ENCODE peak calls at places on chromosomes 5 and 9, in seven cellular contexts. Y is HCT116, W is gastrocnemius medialis, M is HepG2, K is body of pancreas, P is adrenal gland, A is transverse colon. G is an unnamed sample.

GRCh38 chr5:127848098-127848497 is 144.9 kb downstream of the CCDC192 start:
- DNase-seq in Y (no peak), W (no peak), M (no peak), K (no peak), P (no peak), A (peak), G (no peak)

GRCh38 chr5:139898981-139899380 is 103.4 kb downstream of the PSD2 start:
- DNase-seq in Y (no peak), W (no peak), M (no peak), K (no peak), P (no peak), A (no peak), G (no peak)

GRCh38 chr5:127396490-127397155 is 106.0 kb downstream of the MEGF10 start:
- DNase-seq in Y (no peak), W (no peak), M (no peak), K (no peak), P (no peak), A (no peak), G (no peak)

GRCh38 chr5:93674138-93674537 is 67.3 kb downstream of the POU5F2 start:
- DNase-seq in Y (no peak), W (no peak), M (no peak), K (no peak), P (no peak), A (no peak), G (no peak)

GRCh38 chr9:18910435-18910834 is 122.6 kb downstream of the SAXO1 start:
- DNase-seq in Y (no peak), W (no peak), M (no peak), K (no peak), P (no peak), A (no peak), G (no peak)

GRCh38 chr5:139806111-139806510 is 10.5 kb downstream of the PSD2 start:
- DNase-seq in Y (no peak), W (no peak), M (no peak), K (peak), P (no peak), A (no peak), G (no peak)

GRCh38 chr9:122498883-122499288 is 11.7 kb upstream of the OR1J2 start:
- DNase-seq in Y (peak), W (no peak), M (peak), K (no peak), P (peak), A (no peak), G (no peak)

GRCh38 chr5:178488696-178489095 is 101.5 kb downstream of the COL23A1 start:
- DNase-seq in Y (no peak), W (no peak), M (no peak), K (no peak), P (no peak), A (no peak), G (peak)

GRCh38 chr5:107467137-107467932 is 203.4 kb downstream of the EFNA5 start:
- DNase-seq in Y (no peak), W (no peak), M (no peak), K (no peak), P (no peak), A (peak), G (no peak)

GRCh38 chr5:98333921-98334320 is 439.5 kb upstream of the RGMB start:
- DNase-seq in Y (no peak), W (no peak), M (no peak), K (no peak), P (no peak), A (no peak), G (no peak)

GRCh38 chr5:169641253-169641652 is 4.2 kb downstream of the DOCK2 start:
- DNase-seq in Y (no peak), W (no peak), M (no peak), K (no peak), P (no peak), A (no peak), G (peak)

GRCh38 chr5:89573336-89573735 is 690.4 kb upstream of the MEF2C start:
- DNase-seq in Y (no peak), W (no peak), M (no peak), K (no peak), P (no peak), A (no peak), G (no peak)

GRCh38 chr5:107869459-107870115 is 198.8 kb upstream of the EFNA5 start:
- DNase-seq in Y (peak), W (no peak), M (no peak), K (no peak), P (no peak), A (no peak), G (no peak)

GRCh38 chr9:85716031-85716877 is 25.5 kb downstream of the AGTPBP1 start:
- DNase-seq in Y (no peak), W (no peak), M (no peak), K (no peak), P (no peak), A (no peak), G (no peak)

GRCh38 chr5:127338501-127338900 is 47.9 kb downstream of the MEGF10 start:
- DNase-seq in Y (no peak), W (no peak), M (no peak), K (no peak), P (no peak), A (no peak), G (no peak)

GRCh38 chr5:98964621-98965020 is 35.8 kb upstream of the CHD1 start:
- DNase-seq in Y (no peak), W (no peak), M (no peak), K (no peak), P (no peak), A (no peak), G (no peak)

GRCh38 chr9:112648624-112649023 is 69.3 kb downstream of the INIP start:
- DNase-seq in Y (no peak), W (no peak), M (no peak), K (no peak), P (no peak), A (no peak), G (no peak)

GRCh38 chr5:149940077-149940574 is 4.5 kb downstream of the PDE6A start:
- DNase-seq in Y (no peak), W (no peak), M (no peak), K (no peak), P (peak), A (no peak), G (no peak)

GRCh38 chr5:157559301-157559700 is 16.3 kb downstream of the ADAM19 start:
- DNase-seq in Y (no peak), W (peak), M (no peak), K (no peak), P (no peak), A (no peak), G (no peak)

GRCh38 chr9:127084071-127085039 is 38.1 kb downstream of the ANGPTL2 start:
- DNase-seq in Y (no peak), W (no peak), M (no peak), K (no peak), P (no peak), A (no peak), G (no peak)

GRCh38 chr5:124234022-124234899 is 512.2 kb downstream of the ZNF608 start:
- DNase-seq in Y (no peak), W (no peak), M (no peak), K (no peak), P (no peak), A (no peak), G (no peak)

GRCh38 chr5:50866415-50866814 is 200.0 kb downstream of the PARP8 start:
- DNase-seq in Y (no peak), W (no peak), M (no peak), K (no peak), P (no peak), A (no peak), G (no peak)

GRCh38 chr5:175895701-175896102 is 24.3 kb downstream of the CPLX2 start:
- DNase-seq in Y (no peak), W (no peak), M (no peak), K (no peak), P (no peak), A (no peak), G (no peak)

GRCh38 chr5:173963867-173964429 is 25.0 kb upstream of the C5orf47 start:
- DNase-seq in Y (no peak), W (no peak), M (no peak), K (no peak), P (no peak), A (peak), G (no peak)

GRCh38 chr9:111661150-111661801 is at the start of gene GNG10:
- DNase-seq in Y (no peak), W (no peak), M (peak), K (peak), P (peak), A (peak), G (peak)

GRCh38 chr9:89810434-89810833 is 205.6 kb downstream of the GADD45G start:
- DNase-seq in Y (no peak), W (no peak), M (no peak), K (no peak), P (no peak), A (no peak), G (peak)

GRCh38 chr5:7850241-7850532 is 746 bp downstream of the CFAP90 start:
- DNase-seq in Y (no peak), W (no peak), M (peak), K (no peak), P (no peak), A (no peak), G (no peak)

GRCh38 chr9:133708770-133709611 is 29.2 kb downstream of the SARDH start:
- DNase-seq in Y (no peak), W (no peak), M (no peak), K (peak), P (no peak), A (no peak), G (peak)

GRCh38 chr5:150516011-150516410 is 8.1 kb downstream of the NDST1 start:
- DNase-seq in Y (no peak), W (no peak), M (peak), K (peak), P (peak), A (no peak), G (peak)

GRCh38 chr5:6705088-6705487 is 8.1 kb upstream of the TENT4A start:
- DNase-seq in Y (no peak), W (no peak), M (no peak), K (no peak), P (no peak), A (no peak), G (no peak)

GRCh38 chr5:43616535-43616934 is 13.6 kb downstream of the NNT start:
- DNase-seq in Y (no peak), W (peak), M (no peak), K (no peak), P (no peak), A (no peak), G (peak)

GRCh38 chr5:64947801-64948200 is 179.1 kb downstream of the CWC27 start:
- DNase-seq in Y (no peak), W (no peak), M (no peak), K (no peak), P (no peak), A (no peak), G (no peak)

GRCh38 chr5:126778675-126779403 is 1.9 kb downstream of the LMNB1 start:
- DNase-seq in Y (no peak), W (no peak), M (no peak), K (no peak), P (no peak), A (no peak), G (no peak)

GRCh38 chr5:108356286-108356685 is 25.6 kb downstream of the FBXL17 start:
- DNase-seq in Y (no peak), W (no peak), M (no peak), K (no peak), P (no peak), A (no peak), G (no peak)

GRCh38 chr9:72931437-72931836 is 21.4 kb downstream of the ALDH1A1 start:
- DNase-seq in Y (no peak), W (no peak), M (no peak), K (no peak), P (no peak), A (no peak), G (peak)

DNA sequence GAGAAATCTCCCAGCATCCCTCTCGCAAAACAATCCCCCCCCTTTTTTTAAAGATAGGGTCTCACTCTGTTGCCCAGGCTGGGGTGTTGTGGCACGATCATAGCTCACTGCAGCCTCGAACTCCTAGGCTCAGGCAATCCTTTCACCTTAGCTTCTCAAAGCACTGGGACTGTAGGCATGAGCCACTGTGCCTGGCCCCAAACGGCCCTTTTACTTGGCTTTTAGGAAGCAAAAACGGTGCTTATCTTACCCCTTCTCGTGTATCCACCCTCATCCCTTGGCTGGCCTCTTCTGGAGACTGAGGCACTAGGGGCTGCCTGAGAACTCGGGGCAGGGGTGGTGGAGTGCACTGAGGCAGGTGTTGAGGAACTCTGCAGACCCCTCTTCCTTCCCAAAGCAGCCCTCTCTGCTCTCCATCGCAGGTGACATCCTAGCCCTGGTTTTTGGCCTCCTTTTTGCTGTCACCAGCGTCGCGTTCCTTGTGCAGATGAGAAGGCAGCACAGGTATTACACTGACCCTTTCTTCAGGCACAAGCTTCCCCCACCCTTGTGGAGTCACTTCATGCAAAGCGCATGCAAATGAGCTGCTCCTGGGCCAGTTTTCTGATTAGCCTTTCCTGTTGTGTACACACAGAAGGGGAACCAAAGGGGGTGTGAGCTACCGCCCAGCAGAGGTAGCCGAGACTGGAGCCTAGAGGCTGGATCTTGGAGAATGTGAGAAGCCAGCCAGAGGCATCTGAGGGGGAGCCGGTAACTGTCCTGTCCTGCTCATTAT is 6.8 kb downstream of the CA9 start:
- DNase-seq in Y (no peak), W (no peak), M (no peak), K (no peak), P (no peak), A (no peak), G (no peak)
- TF ChIP-seq POLR2A in Y (no peak), W (no peak), M (no peak), K (no peak), P (no peak), A (no peak), G (no peak)

GRCh38 chr5:12272389-12272788 is 368.1 kb upstream of the CTNND2 start:
- DNase-seq in Y (no peak), W (no peak), M (no peak), K (no peak), P (no peak), A (no peak), G (no peak)
- TF ChIP-seq CTCF in Y (no peak), W (no peak), M (no peak), K (no peak), P (no peak), A (no peak), G (no peak)

DNA sequence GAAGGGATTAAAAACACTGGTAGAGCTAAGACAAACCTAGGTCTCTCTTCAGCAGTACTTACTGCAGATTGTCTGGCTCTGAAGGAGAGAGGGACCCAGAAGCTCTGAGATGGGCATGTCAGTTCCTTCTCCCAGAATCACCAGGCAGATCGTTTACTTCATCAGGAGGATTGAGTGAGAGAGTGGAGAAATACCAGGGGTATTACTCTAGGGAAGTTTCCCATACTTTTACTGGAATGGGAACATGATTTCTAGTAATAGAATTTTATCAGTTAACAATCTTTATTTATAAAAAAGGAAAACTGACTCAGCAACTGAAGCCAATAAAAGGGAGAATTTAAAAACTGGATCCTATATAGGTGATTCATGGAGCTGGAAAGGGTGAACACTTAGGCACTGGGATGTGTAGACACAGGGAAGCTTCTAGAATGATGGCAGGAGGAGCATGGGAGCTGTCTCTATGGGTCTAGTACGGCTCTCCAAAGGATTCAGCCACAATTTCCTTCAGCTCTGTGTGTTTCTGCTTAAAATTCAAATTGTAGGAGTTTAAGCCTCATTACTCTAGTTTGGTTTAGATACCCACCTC is 139.5 kb downstream of the MACIR start:
- DNase-seq in Y (no peak), W (no peak), M (no peak), K (no peak), P (no peak), A (no peak), G (no peak)
- H3K4me3 ChIP-seq in Y (no peak), W (no peak), M (no peak), K (no peak), P (no peak), A (no peak), G (no peak)

DNA sequence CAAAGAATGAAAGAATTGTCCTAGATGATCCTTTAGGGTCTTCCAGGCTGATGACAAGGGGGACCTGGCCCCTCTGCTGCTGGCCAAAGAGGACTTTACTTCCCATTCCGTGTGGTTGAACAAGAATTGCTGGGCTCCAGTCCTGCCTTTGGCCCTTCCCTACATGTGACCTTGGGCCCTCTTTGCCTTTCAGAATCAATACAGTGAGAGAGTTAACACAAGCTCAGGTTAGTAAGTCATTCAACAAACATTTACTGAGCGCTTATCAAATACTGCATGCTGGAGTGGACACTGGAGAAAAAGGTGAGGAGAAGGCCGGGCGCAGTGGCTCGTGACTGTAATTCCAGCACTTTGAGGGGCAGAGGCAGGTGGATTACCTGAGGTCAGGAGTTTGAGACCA is 113.1 kb downstream of the C9orf50 start:
- DNase-seq in Y (no peak), W (no peak), M (no peak), K (no peak), P (no peak), A (no peak), G (no peak)
- TF ChIP-seq POLR2A in Y (no peak), W (no peak), M (no peak), K (no peak), P (no peak), A (no peak), G (no peak)

GRCh38 chr9:91422832-91423711 is 560 bp downstream of the NFIL3 start:
- DNase-seq in Y (no peak), W (peak), M (peak), K (peak), P (peak), A (peak), G (peak)
- TF ChIP-seq CTCF in Y (no peak), W (peak), M (no peak), K (peak), P (peak), A (peak), G (no peak)

DNA sequence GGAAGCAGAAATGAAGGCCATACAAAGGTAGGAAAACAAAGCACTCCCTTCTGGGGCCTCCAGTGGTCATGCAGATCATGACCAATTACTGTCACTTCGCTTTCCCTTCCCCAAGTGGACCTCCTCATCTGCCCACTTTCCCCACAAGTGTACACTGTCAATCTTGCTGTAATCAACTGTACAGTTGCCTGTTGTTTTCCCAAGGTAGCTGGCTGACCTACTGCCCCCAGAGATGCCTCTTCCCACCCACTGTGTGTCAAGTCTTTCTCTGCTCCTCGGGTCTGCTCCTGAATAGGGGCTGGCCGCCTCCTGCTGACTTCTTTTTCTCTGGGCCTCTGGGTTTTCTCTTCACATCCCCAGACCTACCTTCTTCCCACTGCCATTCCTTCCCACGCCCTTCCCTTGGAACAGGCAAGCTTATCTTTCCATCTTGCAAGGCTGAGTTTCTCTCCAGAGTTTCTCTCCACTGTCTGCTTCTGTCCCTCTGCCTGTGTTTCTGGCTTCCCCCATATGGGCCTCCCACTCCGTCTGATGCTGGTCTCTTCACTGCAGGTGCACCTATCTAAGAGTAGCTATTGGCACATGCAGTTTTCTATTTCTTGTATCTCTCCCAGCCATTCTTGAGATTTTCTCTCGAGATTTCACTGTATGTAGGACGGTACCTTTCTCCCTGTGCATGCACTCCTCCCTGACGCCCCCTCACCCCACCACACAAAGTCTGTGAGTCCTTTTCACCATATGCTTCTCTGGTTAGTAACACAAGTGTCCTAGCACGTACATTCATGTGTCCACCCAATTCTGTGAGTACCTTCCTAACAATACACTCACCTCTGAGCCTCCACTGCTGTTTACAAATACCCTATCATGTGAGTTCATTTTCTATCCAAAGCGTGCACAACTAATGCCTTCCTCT is 2.3 kb downstream of the ELL2 start:
- DNase-seq in Y (no peak), W (no peak), M (peak), K (no peak), P (no peak), A (peak), G (no peak)
- H3K4me3 ChIP-seq in Y (no peak), W (peak), M (peak), K (peak), P (peak), A (peak), G (peak)

GRCh38 chr9:6006968-6007769 is 8.3 kb downstream of the RANBP6 start:
- DNase-seq in Y (peak), W (peak), M (peak), K (peak), P (peak), A (peak), G (peak)

GRCh38 chr9:6008169-6008979 is 7.0 kb downstream of the RANBP6 start:
- DNase-seq in Y (peak), W (peak), M (peak), K (peak), P (peak), A (peak), G (peak)

GRCh38 chr9:6007770-6008168 is 7.7 kb downstream of the RANBP6 start:
- DNase-seq in Y (peak), W (peak), M (peak), K (peak), P (peak), A (peak), G (peak)
- TF ChIP-seq POLR2A in Y (peak), W (no peak), M (no peak), K (peak), P (no peak), A (no peak), G (no peak)

G was measured in thyroid gland.